ENCODE peak calls at places on chromosomes 4 and X, in six cellular contexts. O is adrenal gland, L is DND-41, I is bronchial epithelial cell, R is cardiac fibroblast, N is brain microvascular endothelial cell. D is an unnamed sample.

GRCh38 chrX:111402378-111402777 is 9.6 kb downstream of the DCX start:
- DNase-seq in O (no peak), L (no peak), I (no peak), R (no peak), N (no peak), D (no peak)

GRCh38 chr4:109816082-109816442 is 500 bp downstream of the GAR1 start:
- DNase-seq in O (no peak), L (peak), I (no peak), R (peak), N (no peak), D (no peak)

GRCh38 chr4:38099020-38099600 is 138.9 kb downstream of the PTTG2 start:
- DNase-seq in O (no peak), L (no peak), I (no peak), R (peak), N (no peak), D (no peak)

GRCh38 chrX:125620715-125621587 is 301.3 kb downstream of the TEX13C start:
- DNase-seq in O (no peak), L (no peak), I (no peak), R (no peak), N (no peak), D (no peak)

GRCh38 chr4:102169345-102169744 is 175.9 kb downstream of the SLC39A8 start:
- DNase-seq in O (no peak), L (peak), I (no peak), R (peak), N (peak), D (no peak)

GRCh38 chrX:31374786-31375185 is 302.9 kb upstream of the FTHL17 start:
- DNase-seq in O (no peak), L (no peak), I (no peak), R (no peak), N (no peak), D (no peak)

GRCh38 chrX:24055043-24055356 is 244 bp downstream of the EIF2S3 start:
- DNase-seq in O (no peak), L (no peak), I (no peak), R (no peak), N (no peak), D (no peak)

GRCh38 chrX:132564026-132564425 is 75.2 kb upstream of the MBNL3 start:
- DNase-seq in O (no peak), L (no peak), I (no peak), R (no peak), N (no peak), D (no peak)

GRCh38 chr4:109276482-109277095 is 25.9 kb downstream of the COL25A1 start:
- DNase-seq in O (no peak), L (no peak), I (no peak), R (no peak), N (no peak), D (no peak)

GRCh38 chr4:183878571-183878970 is 26.5 kb upstream of the STOX2 start:
- DNase-seq in O (no peak), L (no peak), I (no peak), R (no peak), N (no peak), D (no peak)

GRCh38 chr4:78747328-78747946 is 28.7 kb upstream of the BMP2K start:
- DNase-seq in O (no peak), L (no peak), I (no peak), R (peak), N (peak), D (peak)

GRCh38 chr4:113869743-113870375 is 108.3 kb upstream of the CAMK2D start:
- DNase-seq in O (no peak), L (no peak), I (peak), R (peak), N (peak), D (no peak)

GRCh38 chrX:134435894-134436293 is 24.1 kb upstream of the HPRT1 start:
- DNase-seq in O (no peak), L (no peak), I (peak), R (no peak), N (no peak), D (no peak)

GRCh38 chr4:174512745-174513144 is 9.5 kb downstream of the HPGD start:
- DNase-seq in O (no peak), L (no peak), I (no peak), R (no peak), N (no peak), D (no peak)

GRCh38 chr4:186651624-186652023 is 72.0 kb downstream of the FAT1 start:
- DNase-seq in O (no peak), L (no peak), I (no peak), R (peak), N (peak), D (no peak)

GRCh38 chrX:18652636-18653035 is 19.3 kb downstream of the RS1 start:
- DNase-seq in O (no peak), L (no peak), I (no peak), R (no peak), N (no peak), D (no peak)

GRCh38 chr4:42716996-42717395 is 60.1 kb upstream of the ATP8A1 start:
- DNase-seq in O (no peak), L (no peak), I (no peak), R (no peak), N (no peak), D (no peak)

GRCh38 chrX:133574716-133575115 is 159.4 kb upstream of the GPC4 start:
- DNase-seq in O (no peak), L (no peak), I (no peak), R (no peak), N (no peak), D (peak)

GRCh38 chrX:68307767-68308166 is 125.5 kb downstream of the OPHN1 start:
- DNase-seq in O (no peak), L (no peak), I (peak), R (peak), N (peak), D (peak)

GRCh38 chr4:172061204-172061603 is 248.0 kb downstream of the GALNTL6 start:
- DNase-seq in O (no peak), L (no peak), I (no peak), R (no peak), N (no peak), D (no peak)

GRCh38 chrX:46777971-46778810 is 19.3 kb upstream of the SLC9A7 start:
- DNase-seq in O (peak), L (no peak), I (no peak), R (peak), N (peak), D (no peak)

GRCh38 chr4:16582526-16582925 is 315.9 kb downstream of the LDB2 start:
- DNase-seq in O (no peak), L (peak), I (no peak), R (no peak), N (no peak), D (no peak)

GRCh38 chrX:132609449-132609848 is 120.6 kb upstream of the MBNL3 start:
- DNase-seq in O (no peak), L (no peak), I (no peak), R (no peak), N (no peak), D (no peak)

GRCh38 chr4:1862055-1862911 is 6.3 kb upstream of the LETM1 start:
- DNase-seq in O (no peak), L (no peak), I (no peak), R (no peak), N (no peak), D (no peak)
- H3K4me3 ChIP-seq in O (no peak), L (no peak), I (no peak), R (no peak), N (peak), D (peak)

GRCh38 chrX:288561-288991 is 7.4 kb downstream of the PLCXD1 start:
- DNase-seq in O (peak), L (no peak), I (no peak), R (no peak), N (no peak), D (no peak)

GRCh38 chrX:291411-291901 is 10.3 kb downstream of the PLCXD1 start:
- DNase-seq in O (peak), L (no peak), I (no peak), R (no peak), N (no peak), D (no peak)

GRCh38 chrX:290476-291166 is 9.4 kb downstream of the PLCXD1 start:
- DNase-seq in O (peak), L (no peak), I (no peak), R (no peak), N (no peak), D (no peak)

GRCh38 chrX:285076-285677 is 4.0 kb downstream of the PLCXD1 start:
- DNase-seq in O (peak), L (no peak), I (no peak), R (no peak), N (no peak), D (no peak)

GRCh38 chrX:287670-288069 is 6.5 kb downstream of the PLCXD1 start:
- DNase-seq in O (no peak), L (no peak), I (peak), R (no peak), N (no peak), D (no peak)
- H3K4me3 ChIP-seq in O (no peak), L (no peak), I (no peak), R (no peak), N (no peak), D (no peak)

DNA sequence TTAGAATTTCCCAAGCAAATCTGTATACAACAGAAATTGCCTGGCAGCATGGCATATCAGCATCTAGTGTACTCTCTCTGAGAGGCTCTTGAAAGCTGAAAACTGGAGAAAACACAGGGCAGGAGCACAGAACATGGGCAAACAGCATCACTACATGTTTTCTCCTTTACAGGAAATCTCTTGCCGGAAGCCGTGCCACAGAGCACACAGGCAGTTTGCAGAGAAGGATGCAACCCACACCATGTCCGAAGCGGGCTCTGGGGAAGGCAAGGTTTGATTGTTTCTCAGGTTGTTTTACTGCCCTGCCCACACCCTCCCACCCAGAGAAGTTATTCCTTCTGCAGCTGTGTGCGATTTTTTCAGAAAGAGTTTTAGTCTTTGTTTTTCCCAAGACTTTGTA is 41.1 kb upstream of the FAM9C start:
- DNase-seq in O (no peak), L (peak), I (no peak), R (no peak), N (no peak), D (no peak)
- H3K4me3 ChIP-seq in O (no peak), L (peak), I (no peak), R (no peak), N (no peak), D (no peak)

DNA sequence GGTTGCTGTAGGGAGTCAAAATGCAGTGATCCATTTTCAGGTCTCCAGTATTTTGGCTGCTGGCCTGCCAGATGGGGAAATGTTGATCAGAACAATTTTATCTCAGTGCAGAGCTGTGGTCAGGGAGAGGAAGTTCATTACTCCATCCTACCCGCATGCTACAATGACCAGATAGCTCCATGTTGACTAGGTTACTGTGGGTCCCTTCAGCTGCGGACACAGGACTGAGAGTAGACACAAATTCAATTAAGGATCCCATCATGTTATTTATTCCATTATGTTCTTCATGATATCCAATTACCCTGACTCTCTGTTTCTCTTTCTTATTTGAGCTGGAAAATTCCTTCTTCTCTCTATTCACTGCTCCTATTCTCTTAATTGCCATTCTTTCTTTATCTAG is 16.3 kb downstream of the SYNPO2 start:
- DNase-seq in O (no peak), L (no peak), I (no peak), R (peak), N (peak), D (no peak)
- H3K4me3 ChIP-seq in O (no peak), L (no peak), I (no peak), R (no peak), N (no peak), D (no peak)

DNA sequence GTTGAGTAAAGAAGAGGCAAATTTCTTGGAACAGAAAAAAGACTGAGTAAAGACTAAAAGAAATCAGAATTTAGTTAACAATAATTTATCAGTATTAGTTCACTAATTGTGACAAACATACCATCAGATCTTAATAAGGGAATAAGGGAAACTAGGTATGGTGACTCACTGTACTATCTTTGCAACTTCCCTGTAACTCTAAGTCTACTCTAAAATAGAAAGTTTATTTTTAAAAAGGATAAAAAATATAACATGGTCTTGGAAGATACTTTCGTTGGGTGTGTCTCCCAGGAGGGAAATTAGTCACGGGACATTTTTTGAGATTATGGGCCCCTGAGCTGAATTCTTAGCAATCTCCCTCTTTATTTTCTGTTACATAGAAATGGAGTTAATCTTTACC is 97.3 kb downstream of the EMCN start:
- DNase-seq in O (no peak), L (no peak), I (peak), R (peak), N (no peak), D (no peak)
- H3K4me3 ChIP-seq in O (no peak), L (no peak), I (no peak), R (no peak), N (no peak), D (no peak)

DNA sequence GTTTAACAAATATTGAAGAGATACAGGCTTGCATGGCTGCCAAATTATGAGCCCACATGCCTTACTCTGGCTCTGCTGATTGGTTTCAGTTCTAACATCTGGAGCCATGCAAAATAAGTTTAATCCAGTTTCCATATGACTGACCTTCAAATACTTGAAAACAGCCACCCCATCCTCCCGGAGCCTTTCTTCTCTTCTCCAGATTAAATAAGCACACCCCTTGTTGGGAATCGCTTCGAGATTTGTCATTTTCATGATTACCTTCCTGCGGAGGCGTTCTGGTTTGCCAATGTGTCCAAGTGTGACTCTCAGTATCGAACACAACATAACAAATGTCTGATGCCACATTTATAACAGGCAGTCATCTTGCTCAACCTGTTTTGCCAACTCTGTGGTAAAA is 101.6 kb upstream of the JADE1 start:
- DNase-seq in O (no peak), L (no peak), I (peak), R (no peak), N (no peak), D (peak)
- H3K4me3 ChIP-seq in O (no peak), L (no peak), I (no peak), R (no peak), N (no peak), D (peak)

GRCh38 chr4:823761-824460 is 2.0 kb downstream of the CPLX1 start:
- DNase-seq in O (no peak), L (no peak), I (no peak), R (no peak), N (no peak), D (no peak)
- H3K4me3 ChIP-seq in O (no peak), L (no peak), I (no peak), R (no peak), N (no peak), D (no peak)

GRCh38 chr4:119626420-119626819 is 2.2 kb downstream of the PDE5A start:
- DNase-seq in O (no peak), L (no peak), I (no peak), R (peak), N (no peak), D (no peak)
- H3K4me3 ChIP-seq in O (no peak), L (no peak), I (peak), R (peak), N (peak), D (peak)